ENCODE peak calls at places on chromosomes 7 and 10, in five cellular contexts. F, S, A, Y and M are unnamed samples.
A peak's percentile ranks its signal among the peaks of the same experiment; 100 is the strongest.

GRCh38 chr10:118373786-118374185 is 31.7 kb upstream of the FAM204A start:
- DNase-seq in A (no peak), F (no peak), Y (no peak), S (no peak), M (no peak)

GRCh38 chr10:133241501-133242205 is 4.0 kb downstream of the VENTX start:
- DNase-seq in F (no peak), S (no peak), A (no peak), Y (no peak), M (no peak)

GRCh38 chr10:60335708-60336107 is 54.0 kb downstream of the ANK3 start:
- DNase-seq in F (no peak), S (no peak), Y (no peak), A (no peak), M (no peak)

GRCh38 chr7:43480581-43480980 is 102.3 kb upstream of the STK17A start:
- DNase-seq in F (no peak), Y (no peak), S (no peak), A (no peak), M (no peak)

GRCh38 chr7:73850781-73851207 is 8.5 kb upstream of the METTL27 start:
- DNase-seq in Y (no peak), S (no peak), F (no peak), A (peak; percentile 81), M (no peak)

GRCh38 chr7:103395071-103395470 is 47.6 kb downstream of the PSMC2 start:
- DNase-seq in S (peak; percentile 17), F (no peak), A (no peak), Y (no peak), M (no peak)

GRCh38 chr7:126700807-126701604 is 551.7 kb downstream of the GRM8 start:
- DNase-seq in Y (peak; percentile 23), F (peak; percentile 53), A (peak; percentile 90), S (no peak), M (no peak)

GRCh38 chr10:127535802-127536515 is 13.2 kb upstream of the NPS start:
- DNase-seq in A (no peak), S (no peak), Y (no peak), F (no peak), M (no peak)

GRCh38 chr10:95560288-95561199 is 627 bp downstream of the SORBS1 start:
- DNase-seq in F (peak; percentile 46), A (no peak), Y (peak; percentile 28), S (no peak), M (peak; percentile 62)

GRCh38 chr7:95590387-95591248 is 5.7 kb downstream of the PDK4 start:
- DNase-seq in S (no peak), A (no peak), F (no peak), Y (no peak), M (peak; percentile 55)

GRCh38 chr7:135772639-135773019 is 24.0 kb upstream of the FAM180A start:
- DNase-seq in S (no peak), F (no peak), A (no peak), Y (no peak), M (no peak)

GRCh38 chr10:29317423-29318021 is 28.7 kb downstream of the LYZL1 start:
- DNase-seq in Y (no peak), F (no peak), S (no peak), A (no peak), M (peak; percentile 34)

GRCh38 chr10:4512557-4513286 is 313.3 kb upstream of the AKR1E2 start:
- DNase-seq in F (no peak), Y (no peak), S (no peak), A (peak; percentile 36), M (no peak)

GRCh38 chr10:1070939-1071338 is 14.8 kb downstream of the WDR37 start:
- DNase-seq in S (no peak), F (no peak), A (no peak), Y (no peak), M (no peak)

GRCh38 chr7:473211-473734 is 46.4 kb downstream of the PDGFA start:
- DNase-seq in F (no peak), A (no peak), S (no peak), Y (no peak), M (peak; percentile 8)

GRCh38 chr7:151008143-151008510 is 16.2 kb downstream of the ATG9B start:
- DNase-seq in Y (no peak), A (no peak), F (no peak), S (no peak), M (no peak)

GRCh38 chr7:35254496-35255416 is 856 bp upstream of the TBX20 start:
- DNase-seq in Y (no peak), F (no peak), A (no peak), S (no peak), M (no peak)

GRCh38 chr7:151249034-151249731 is 689 bp upstream of the SMARCD3 start:
- DNase-seq in Y (no peak), F (peak; percentile 40), A (no peak), S (no peak), M (peak; percentile 56)

GRCh38 chr7:95684037-95684436 is 87.7 kb upstream of the PDK4 start:
- DNase-seq in F (no peak), S (no peak), A (peak; percentile 44), Y (no peak), M (no peak)

GRCh38 chr7:139866047-139866837 is 37.2 kb downstream of the TBXAS1 start:
- DNase-seq in A (no peak), S (no peak), F (no peak), Y (no peak), M (no peak)

GRCh38 chr10:112353046-112353445 is 20.9 kb upstream of the ACSL5 start:
- DNase-seq in S (no peak), Y (no peak), F (no peak), A (no peak), M (no peak)